ENCODE peak calls at places on chromosomes 7 and 10, in five cellular contexts. One of them, this sample, is unnamed.

GRCh38 chr10:91683976-91684375 is 51.1 kb upstream of the PPP1R3C start:
- DNase-seq in K562: no peak
- DNase-seq in NCI-H1092: no peak
- DNase-seq in stimulated activated CD4-positive, alpha-beta T cell treated with anti-CD3 and anti-CD28 coated beads, Interleukin-1b, Interleukin-23, amount 100 ng/mL, for 4 hours: no peak
- DNase-seq in CD4-positive, alpha-beta T cell: no peak
- DNase-seq in this sample: no peak

GRCh38 chr7:83655951-83656556 is 7.1 kb upstream of the SEMA3E start:
- DNase-seq in NCI-H1092: peak
- DNase-seq in stimulated activated CD4-positive, alpha-beta T cell treated with anti-CD3 and anti-CD28 coated beads, Interleukin-1b, Interleukin-23, amount 100 ng/mL, for 4 hours: no peak
- DNase-seq in CD4-positive, alpha-beta T cell: no peak
- DNase-seq in K562: no peak
- DNase-seq in this sample: peak

GRCh38 chr7:94394058-94394398 is 667 bp upstream of the COL1A2 start:
- DNase-seq in K562: peak
- DNase-seq in stimulated activated CD4-positive, alpha-beta T cell treated with anti-CD3 and anti-CD28 coated beads, Interleukin-1b, Interleukin-23, amount 100 ng/mL, for 4 hours: no peak
- DNase-seq in CD4-positive, alpha-beta T cell: no peak
- DNase-seq in NCI-H1092: no peak
- DNase-seq in this sample: no peak

GRCh38 chr10:4271193-4271592 is 486.2 kb upstream of the KLF6 start:
- DNase-seq in K562: no peak
- DNase-seq in NCI-H1092: no peak
- DNase-seq in CD4-positive, alpha-beta T cell: no peak
- DNase-seq in stimulated activated CD4-positive, alpha-beta T cell treated with anti-CD3 and anti-CD28 coated beads, Interleukin-1b, Interleukin-23, amount 100 ng/mL, for 4 hours: no peak
- DNase-seq in this sample: no peak

GRCh38 chr10:101311440-101312067 is 42.4 kb upstream of the BTRC start:
- DNase-seq in NCI-H1092: no peak
- DNase-seq in stimulated activated CD4-positive, alpha-beta T cell treated with anti-CD3 and anti-CD28 coated beads, Interleukin-1b, Interleukin-23, amount 100 ng/mL, for 4 hours: no peak
- DNase-seq in K562: no peak
- DNase-seq in CD4-positive, alpha-beta T cell: no peak
- DNase-seq in this sample: no peak

GRCh38 chr7:66505531-66506451 is 122.9 kb upstream of the KCTD7 start:
- DNase-seq in NCI-H1092: peak
- DNase-seq in CD4-positive, alpha-beta T cell: no peak
- DNase-seq in stimulated activated CD4-positive, alpha-beta T cell treated with anti-CD3 and anti-CD28 coated beads, Interleukin-1b, Interleukin-23, amount 100 ng/mL, for 4 hours: no peak
- DNase-seq in K562: peak
- DNase-seq in this sample: no peak

GRCh38 chr7:50591480-50592438 is 26.6 kb upstream of the DDC start:
- DNase-seq in NCI-H1092: peak
- DNase-seq in CD4-positive, alpha-beta T cell: no peak
- DNase-seq in stimulated activated CD4-positive, alpha-beta T cell treated with anti-CD3 and anti-CD28 coated beads, Interleukin-1b, Interleukin-23, amount 100 ng/mL, for 4 hours: no peak
- DNase-seq in K562: no peak
- DNase-seq in this sample: peak

GRCh38 chr7:108114117-108114841 is 15.9 kb downstream of the LAMB4 start:
- DNase-seq in NCI-H1092: no peak
- DNase-seq in CD4-positive, alpha-beta T cell: no peak
- DNase-seq in K562: no peak
- DNase-seq in stimulated activated CD4-positive, alpha-beta T cell treated with anti-CD3 and anti-CD28 coated beads, Interleukin-1b, Interleukin-23, amount 100 ng/mL, for 4 hours: no peak
- DNase-seq in this sample: peak